ENCODE peak calls at places on chromosomes 5 and 9, in six cellular contexts. H, U, D, Q, M and V are unnamed samples.
A peak's percentile ranks its signal among the peaks of the same experiment; 100 is the strongest.

GRCh38 chr9:81076131-81076530 is 613.2 kb downstream of the TLE1 start:
- DNase-seq in H (no peak), U (no peak), D (no peak), Q (no peak), M (no peak), V (no peak)

GRCh38 chr5:1468247-1468612 is 23.0 kb upstream of the SLC6A3 start:
- DNase-seq in H (no peak), U (peak; percentile 9), D (peak; percentile 79), Q (peak; percentile 38), M (no peak), V (peak; percentile 24)

GRCh38 chr9:114002986-114003740 is 74.9 kb downstream of the AMBP start:
- DNase-seq in H (no peak), U (no peak), D (no peak), Q (no peak), M (no peak), V (no peak)

GRCh38 chr5:369151-369939 is 47.8 kb downstream of the AHRR start:
- DNase-seq in H (no peak), U (no peak), D (no peak), Q (no peak), M (no peak), V (no peak)

GRCh38 chr9:136787690-136788400 is 3.3 kb upstream of the TMEM141 start:
- DNase-seq in H (no peak), U (peak; percentile 56), D (peak; percentile 92), Q (peak; percentile 58), M (peak; percentile 26), V (peak; percentile 65)

GRCh38 chr5:142245776-142246175 is 79.0 kb downstream of the SPRY4 start:
- DNase-seq in H (no peak), U (no peak), D (peak; percentile 32), Q (peak; percentile 42), M (peak; percentile 50), V (no peak)

GRCh38 chr9:36268007-36268427 is 9.8 kb upstream of the GNE start:
- DNase-seq in H (no peak), U (peak; percentile 71), D (no peak), Q (peak; percentile 24), M (peak; percentile 86), V (peak; percentile 86)

GRCh38 chr5:107621089-107621488 is 49.6 kb downstream of the EFNA5 start:
- DNase-seq in H (no peak), U (no peak), D (no peak), Q (no peak), M (no peak), V (no peak)

GRCh38 chr9:107922246-107922645 is 432.7 kb upstream of the KLF4 start:
- DNase-seq in H (no peak), U (no peak), D (no peak), Q (no peak), M (no peak), V (no peak)

GRCh38 chr9:96556701-96557461 is 62.8 kb downstream of the CDC14B start:
- DNase-seq in H (no peak), U (peak; percentile 49), D (peak; percentile 14), Q (peak; percentile 40), M (no peak), V (no peak)

GRCh38 chr9:4327504-4328191 is 27.8 kb upstream of the GLIS3 start:
- DNase-seq in H (no peak), U (peak; percentile 95), D (peak; percentile 49), Q (peak; percentile 10), M (peak; percentile 29), V (peak; percentile 10)

GRCh38 chr9:133371261-133371711 is 4.6 kb downstream of the SURF4 start:
- DNase-seq in H (no peak), U (peak; percentile 76), D (no peak), Q (no peak), M (no peak), V (no peak)